ENCODE peak calls at places on chromosomes 13 and 19, in seven cellular contexts. One of them, this sample, is unnamed.

GRCh38 chr13:109862627-109863026 is 76.2 kb upstream of the IRS2 start:
- DNase-seq in effector memory CD4-positive, alpha-beta T cell: no peak
- DNase-seq in thoracic aorta: no peak
- DNase-seq in heart right ventricle: no peak
- DNase-seq in BE2C: no peak
- DNase-seq in heart left ventricle: no peak
- DNase-seq in adrenal gland: no peak
- DNase-seq in this sample: no peak

GRCh38 chr13:36819811-36820140 is 754 bp downstream of the RFXAP start:
- DNase-seq in effector memory CD4-positive, alpha-beta T cell: peak; percentile 2
- DNase-seq in thoracic aorta: no peak
- DNase-seq in heart right ventricle: no peak
- DNase-seq in BE2C: peak; percentile 36
- DNase-seq in heart left ventricle: no peak
- DNase-seq in adrenal gland: no peak
- DNase-seq in this sample: no peak

GRCh38 chr13:85586422-85586831 is 212.8 kb downstream of the SLITRK6 start:
- DNase-seq in effector memory CD4-positive, alpha-beta T cell: no peak
- DNase-seq in thoracic aorta: no peak
- DNase-seq in heart right ventricle: no peak
- DNase-seq in BE2C: no peak
- DNase-seq in heart left ventricle: no peak
- DNase-seq in adrenal gland: no peak
- DNase-seq in this sample: no peak

GRCh38 chr19:47102561-47103135 is 10.9 kb downstream of the ZC3H4 start:
- DNase-seq in effector memory CD4-positive, alpha-beta T cell: no peak
- DNase-seq in thoracic aorta: no peak
- DNase-seq in heart right ventricle: no peak
- DNase-seq in BE2C: no peak
- DNase-seq in heart left ventricle: no peak
- DNase-seq in adrenal gland: no peak
- DNase-seq in this sample: no peak

GRCh38 chr13:38090913-38091312 is 221.3 kb upstream of the TRPC4 start:
- DNase-seq in effector memory CD4-positive, alpha-beta T cell: no peak
- DNase-seq in thoracic aorta: no peak
- DNase-seq in heart right ventricle: no peak
- DNase-seq in BE2C: peak; percentile 82
- DNase-seq in heart left ventricle: no peak
- DNase-seq in adrenal gland: no peak
- DNase-seq in this sample: no peak

GRCh38 chr19:12703056-12703455 is 6.6 kb upstream of the FBXW9 start:
- DNase-seq in effector memory CD4-positive, alpha-beta T cell: no peak
- DNase-seq in thoracic aorta: no peak
- DNase-seq in heart right ventricle: no peak
- DNase-seq in BE2C: peak; percentile 85
- DNase-seq in heart left ventricle: no peak
- DNase-seq in adrenal gland: no peak
- DNase-seq in this sample: no peak

GRCh38 chr13:72181661-72182060 is 314.7 kb upstream of the DACH1 start:
- DNase-seq in effector memory CD4-positive, alpha-beta T cell: no peak
- DNase-seq in thoracic aorta: no peak
- DNase-seq in heart right ventricle: no peak
- DNase-seq in BE2C: no peak
- DNase-seq in heart left ventricle: no peak
- DNase-seq in adrenal gland: no peak
- DNase-seq in this sample: no peak

GRCh38 chr13:43388282-43389034 is 365.1 kb downstream of the DNAJC15 start:
- DNase-seq in effector memory CD4-positive, alpha-beta T cell: no peak
- DNase-seq in thoracic aorta: no peak
- DNase-seq in heart right ventricle: no peak
- DNase-seq in BE2C: no peak
- DNase-seq in heart left ventricle: no peak
- DNase-seq in adrenal gland: no peak
- DNase-seq in this sample: no peak

GRCh38 chr13:72180253-72180952 is 313.4 kb upstream of the DACH1 start:
- DNase-seq in effector memory CD4-positive, alpha-beta T cell: no peak
- DNase-seq in thoracic aorta: no peak
- DNase-seq in heart right ventricle: no peak
- DNase-seq in BE2C: no peak
- DNase-seq in heart left ventricle: no peak
- DNase-seq in adrenal gland: no peak
- DNase-seq in this sample: no peak

GRCh38 chr13:45336025-45336800 is 4.8 kb downstream of the TPT1 start:
- DNase-seq in effector memory CD4-positive, alpha-beta T cell: no peak
- DNase-seq in thoracic aorta: no peak
- DNase-seq in heart right ventricle: no peak
- DNase-seq in BE2C: no peak
- DNase-seq in heart left ventricle: no peak
- DNase-seq in adrenal gland: no peak
- DNase-seq in this sample: no peak

GRCh38 chr19:14367016-14367415 is 14.2 kb upstream of the ADGRE5 start:
- DNase-seq in effector memory CD4-positive, alpha-beta T cell: no peak
- DNase-seq in thoracic aorta: no peak
- DNase-seq in heart right ventricle: no peak
- DNase-seq in BE2C: no peak
- DNase-seq in heart left ventricle: no peak
- DNase-seq in adrenal gland: no peak
- DNase-seq in this sample: no peak

GRCh38 chr13:44171861-44172260 is 201.8 kb upstream of the SERP2 start:
- DNase-seq in effector memory CD4-positive, alpha-beta T cell: no peak
- DNase-seq in thoracic aorta: no peak
- DNase-seq in heart right ventricle: no peak
- DNase-seq in BE2C: no peak
- DNase-seq in heart left ventricle: no peak
- DNase-seq in adrenal gland: no peak
- DNase-seq in this sample: no peak

GRCh38 chr19:4609878-4610511 is 29.3 kb upstream of the TNFAIP8L1 start:
- DNase-seq in effector memory CD4-positive, alpha-beta T cell: no peak
- DNase-seq in thoracic aorta: no peak
- DNase-seq in heart right ventricle: peak; percentile 74
- DNase-seq in BE2C: peak; percentile 68
- DNase-seq in heart left ventricle: peak; percentile 21
- DNase-seq in adrenal gland: no peak
- DNase-seq in this sample: no peak

GRCh38 chr13:74883834-74884233 is 598.1 kb downstream of the TBC1D4 start:
- DNase-seq in effector memory CD4-positive, alpha-beta T cell: no peak
- DNase-seq in thoracic aorta: no peak
- DNase-seq in heart right ventricle: no peak
- DNase-seq in BE2C: no peak
- DNase-seq in heart left ventricle: no peak
- DNase-seq in adrenal gland: no peak
- DNase-seq in this sample: no peak

GRCh38 chr19:48896191-48896720 is 2.3 kb downstream of the TULP2 start:
- DNase-seq in effector memory CD4-positive, alpha-beta T cell: no peak
- DNase-seq in thoracic aorta: no peak
- DNase-seq in heart right ventricle: peak; percentile 71
- DNase-seq in BE2C: peak; percentile 83
- DNase-seq in heart left ventricle: peak; percentile 71
- DNase-seq in adrenal gland: no peak
- DNase-seq in this sample: no peak

GRCh38 chr19:10517361-10517759 is at the start of gene S1PR5:
- DNase-seq in effector memory CD4-positive, alpha-beta T cell: no peak
- DNase-seq in thoracic aorta: no peak
- DNase-seq in heart right ventricle: peak; percentile 21
- DNase-seq in BE2C: peak; percentile 19
- DNase-seq in heart left ventricle: no peak
- DNase-seq in adrenal gland: no peak
- DNase-seq in this sample: no peak

GRCh38 chr19:4933528-4933927 is 24.2 kb downstream of the UHRF1 start:
- DNase-seq in effector memory CD4-positive, alpha-beta T cell: no peak
- DNase-seq in thoracic aorta: no peak
- DNase-seq in heart right ventricle: no peak
- DNase-seq in BE2C: no peak
- DNase-seq in heart left ventricle: no peak
- DNase-seq in adrenal gland: no peak
- DNase-seq in this sample: no peak

GRCh38 chr19:9945319-9945966 is 9.1 kb upstream of the OLFM2 start:
- DNase-seq in effector memory CD4-positive, alpha-beta T cell: no peak
- DNase-seq in thoracic aorta: peak; percentile 83
- DNase-seq in heart right ventricle: peak; percentile 86
- DNase-seq in BE2C: peak; percentile 24
- DNase-seq in heart left ventricle: peak; percentile 86
- DNase-seq in adrenal gland: peak; percentile 88
- DNase-seq in this sample: no peak

GRCh38 chr13:47025791-47026419 is 129.1 kb upstream of the HTR2A start:
- DNase-seq in effector memory CD4-positive, alpha-beta T cell: no peak
- DNase-seq in thoracic aorta: no peak
- DNase-seq in heart right ventricle: no peak
- DNase-seq in BE2C: peak; percentile 15
- DNase-seq in heart left ventricle: no peak
- DNase-seq in adrenal gland: no peak
- DNase-seq in this sample: no peak

GRCh38 chr19:3520166-3521103 is 14.3 kb downstream of the FZR1 start:
- DNase-seq in effector memory CD4-positive, alpha-beta T cell: no peak
- DNase-seq in thoracic aorta: no peak
- DNase-seq in heart right ventricle: no peak
- DNase-seq in BE2C: peak; percentile 85
- DNase-seq in heart left ventricle: no peak
- DNase-seq in adrenal gland: no peak
- DNase-seq in this sample: no peak

GRCh38 chr19:13850910-13851753 is 25.8 kb upstream of the NANOS3 start:
- DNase-seq in effector memory CD4-positive, alpha-beta T cell: peak; percentile 73
- DNase-seq in thoracic aorta: peak; percentile 70
- DNase-seq in heart right ventricle: peak; percentile 81
- DNase-seq in BE2C: no peak
- DNase-seq in heart left ventricle: peak; percentile 86
- DNase-seq in adrenal gland: peak; percentile 92
- DNase-seq in this sample: no peak

GRCh38 chr19:15935167-15935702 is 906 bp upstream of the CYP4F11 start:
- DNase-seq in effector memory CD4-positive, alpha-beta T cell: no peak
- DNase-seq in thoracic aorta: no peak
- DNase-seq in heart right ventricle: no peak
- DNase-seq in BE2C: no peak
- DNase-seq in heart left ventricle: no peak
- DNase-seq in adrenal gland: no peak
- DNase-seq in this sample: no peak

GRCh38 chr13:52738719-52739467 is 727 bp downstream of the CNMD start:
- DNase-seq in effector memory CD4-positive, alpha-beta T cell: no peak
- DNase-seq in thoracic aorta: no peak
- DNase-seq in heart right ventricle: no peak
- DNase-seq in BE2C: peak; percentile 40
- DNase-seq in heart left ventricle: peak; percentile 18
- DNase-seq in adrenal gland: no peak
- DNase-seq in this sample: no peak

GRCh38 chr13:48600374-48601364 is 53.1 kb upstream of the CYSLTR2 start:
- DNase-seq in effector memory CD4-positive, alpha-beta T cell: no peak
- DNase-seq in thoracic aorta: no peak
- DNase-seq in heart right ventricle: no peak
- DNase-seq in BE2C: peak; percentile 16
- DNase-seq in heart left ventricle: no peak
- DNase-seq in adrenal gland: peak; percentile 43
- DNase-seq in this sample: no peak

GRCh38 chr13:74103196-74103595 is 31.0 kb downstream of the KLF12 start:
- DNase-seq in effector memory CD4-positive, alpha-beta T cell: no peak
- DNase-seq in thoracic aorta: no peak
- DNase-seq in heart right ventricle: no peak
- DNase-seq in BE2C: no peak
- DNase-seq in heart left ventricle: no peak
- DNase-seq in adrenal gland: no peak
- DNase-seq in this sample: no peak

DNA sequence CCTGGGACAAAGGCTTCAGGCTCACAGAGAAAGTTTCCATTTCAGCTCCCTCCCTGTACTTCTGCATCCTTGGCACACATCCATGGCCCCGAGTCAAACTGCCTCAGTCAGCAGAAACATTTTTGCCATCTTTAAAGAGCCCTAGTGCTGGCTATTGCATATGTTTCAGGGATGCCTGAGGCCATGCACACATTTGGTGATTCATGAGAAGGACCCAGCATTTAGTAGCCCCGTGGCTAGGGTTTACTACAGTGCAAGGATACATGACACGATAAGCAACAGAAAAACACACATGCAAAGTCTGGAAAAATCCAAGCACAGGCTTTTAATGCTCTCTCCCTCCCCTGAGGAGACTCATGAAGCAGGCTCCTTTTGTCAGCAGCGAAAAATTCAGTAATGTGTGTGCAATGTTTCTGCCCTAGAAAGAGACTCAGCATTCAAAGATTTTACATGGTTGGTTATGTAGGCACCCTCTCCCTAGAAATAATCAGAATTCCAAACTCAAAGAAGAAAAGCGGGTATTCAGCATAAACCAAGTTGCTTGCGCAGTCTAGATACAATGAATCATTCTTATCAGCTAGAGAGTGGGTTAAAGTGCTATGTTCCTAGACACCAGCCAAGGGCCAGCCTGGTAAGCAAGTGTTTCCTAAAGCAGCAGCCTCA is 17.6 kb downstream of the ACOD1 start:
- DNase-seq in effector memory CD4-positive, alpha-beta T cell: no peak
- DNase-seq in thoracic aorta: no peak
- DNase-seq in heart right ventricle: peak; percentile 50
- DNase-seq in BE2C: peak; percentile 81
- DNase-seq in heart left ventricle: peak; percentile 58
- DNase-seq in adrenal gland: peak; percentile 54
- DNase-seq in this sample: no peak
- H3K4me3 ChIP-seq in effector memory CD4-positive, alpha-beta T cell: no peak overlapping the region
- H3K4me3 ChIP-seq in thoracic aorta: no peak overlapping the region
- H3K4me3 ChIP-seq in heart right ventricle: no peak overlapping the region
- H3K4me3 ChIP-seq in BE2C: no peak overlapping the region
- H3K4me3 ChIP-seq in heart left ventricle: no peak overlapping the region
- H3K4me3 ChIP-seq in adrenal gland: no peak overlapping the region
- H3K4me3 ChIP-seq in this sample: no peak overlapping the region

GRCh38 chr19:1882089-1882785 is 3.1 kb downstream of the ABHD17A start:
- DNase-seq in effector memory CD4-positive, alpha-beta T cell: peak; percentile 57
- DNase-seq in thoracic aorta: no peak
- DNase-seq in heart right ventricle: no peak
- DNase-seq in BE2C: no peak
- DNase-seq in heart left ventricle: no peak
- DNase-seq in adrenal gland: no peak
- DNase-seq in this sample: no peak
- H3K4me3 ChIP-seq in effector memory CD4-positive, alpha-beta T cell: peak overlapping the region; percentile 98
- H3K4me3 ChIP-seq in thoracic aorta: peak overlapping the region; percentile 45
- H3K4me3 ChIP-seq in heart right ventricle: peak overlapping the region; percentile 95
- H3K4me3 ChIP-seq in BE2C: no peak overlapping the region
- H3K4me3 ChIP-seq in heart left ventricle: peak overlapping the region; percentile 26
- H3K4me3 ChIP-seq in adrenal gland: no peak overlapping the region
- H3K4me3 ChIP-seq in this sample: no peak overlapping the region

GRCh38 chr19:30256510-30256850 is 115.7 kb upstream of the ZNF536 start:
- DNase-seq in effector memory CD4-positive, alpha-beta T cell: no peak
- DNase-seq in thoracic aorta: no peak
- DNase-seq in heart right ventricle: no peak
- DNase-seq in BE2C: peak; percentile 28
- DNase-seq in heart left ventricle: no peak
- DNase-seq in adrenal gland: no peak
- DNase-seq in this sample: no peak
- H3K4me3 ChIP-seq in effector memory CD4-positive, alpha-beta T cell: no peak overlapping the region
- H3K4me3 ChIP-seq in thoracic aorta: no peak overlapping the region
- H3K4me3 ChIP-seq in heart right ventricle: no peak overlapping the region
- H3K4me3 ChIP-seq in BE2C: peak overlapping the region; percentile 36
- H3K4me3 ChIP-seq in heart left ventricle: no peak overlapping the region
- H3K4me3 ChIP-seq in adrenal gland: no peak overlapping the region
- H3K4me3 ChIP-seq in this sample: no peak overlapping the region

DNA sequence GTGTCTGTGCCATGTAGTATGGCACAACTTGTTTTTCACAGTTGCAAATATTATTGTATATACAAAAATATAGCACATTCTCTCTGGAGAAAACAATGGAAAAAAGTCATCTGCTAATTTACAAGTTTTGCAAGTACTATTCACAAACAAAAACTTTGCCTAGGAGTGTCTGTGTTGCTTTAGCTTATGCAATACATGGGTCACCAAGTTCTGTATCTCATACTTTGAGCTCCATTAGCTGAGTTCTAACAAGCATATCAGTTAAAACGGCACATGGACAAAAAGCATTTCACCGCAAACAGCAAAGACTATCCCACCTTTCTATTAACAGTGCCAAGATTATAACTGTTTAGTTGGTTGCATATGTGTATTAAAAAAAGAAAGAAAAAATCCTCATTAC is 4.6 kb downstream of the SPRY2 start:
- DNase-seq in effector memory CD4-positive, alpha-beta T cell: no peak
- DNase-seq in thoracic aorta: no peak
- DNase-seq in heart right ventricle: no peak
- DNase-seq in BE2C: no peak
- DNase-seq in heart left ventricle: no peak
- DNase-seq in adrenal gland: no peak
- DNase-seq in this sample: no peak
- H3K4me3 ChIP-seq in effector memory CD4-positive, alpha-beta T cell: no peak overlapping the region
- H3K4me3 ChIP-seq in thoracic aorta: peak overlapping the region; percentile 82
- H3K4me3 ChIP-seq in heart right ventricle: peak overlapping the region; percentile 96
- H3K4me3 ChIP-seq in BE2C: peak overlapping the region; percentile 100
- H3K4me3 ChIP-seq in heart left ventricle: peak overlapping the region; percentile 69
- H3K4me3 ChIP-seq in adrenal gland: no peak overlapping the region
- H3K4me3 ChIP-seq in this sample: no peak overlapping the region